ENCODE peak calls at places on chromosomes 5 and 9, in seven cellular contexts. W, L, Y, C, S, F and G are unnamed samples.

GRCh38 chr9:125388978-125389377 is 127.4 kb downstream of the GAPVD1 start:
- DNase-seq in W (no peak), L (no peak), Y (no peak), C (no peak), S (no peak), F (no peak), G (no peak)

GRCh38 chr5:132069561-132069960 is 4.0 kb upstream of the CSF2 start:
- DNase-seq in W (no peak), L (no peak), Y (no peak), C (no peak), S (no peak), F (no peak), G (no peak)

GRCh38 chr5:158119852-158120708 is 261.1 kb upstream of the CLINT1 start:
- DNase-seq in W (no peak), L (peak), Y (peak), C (no peak), S (no peak), F (no peak), G (no peak)

GRCh38 chr5:158233735-158234322 is 374.9 kb upstream of the CLINT1 start:
- DNase-seq in W (no peak), L (no peak), Y (no peak), C (no peak), S (no peak), F (no peak), G (no peak)

GRCh38 chr5:74206571-74207550 is 433.7 kb downstream of the ENC1 start:
- DNase-seq in W (peak), L (peak), Y (peak), C (no peak), S (peak), F (peak), G (peak)

GRCh38 chr5:171676286-171676944 is 109.2 kb upstream of the SMIM23 start:
- DNase-seq in W (no peak), L (no peak), Y (no peak), C (peak), S (no peak), F (no peak), G (peak)

GRCh38 chr5:11384441-11385250 is 519.6 kb downstream of the CTNND2 start:
- DNase-seq in W (no peak), L (peak), Y (no peak), C (peak), S (peak), F (peak), G (no peak)

GRCh38 chr9:1978941-1979340 is 36.2 kb upstream of the SMARCA2 start:
- DNase-seq in W (no peak), L (no peak), Y (no peak), C (no peak), S (no peak), F (no peak), G (no peak)

GRCh38 chr5:39379683-39380082 is 15.4 kb upstream of the C9 start:
- DNase-seq in W (no peak), L (no peak), Y (no peak), C (no peak), S (no peak), F (no peak), G (no peak)

GRCh38 chr9:35691325-35691631 is 1.6 kb upstream of the TPM2 start:
- DNase-seq in W (no peak), L (peak), Y (no peak), C (no peak), S (peak), F (no peak), G (no peak)

GRCh38 chr5:176644878-176645670 is 2.2 kb upstream of the TSPAN17 start:
- DNase-seq in W (no peak), L (no peak), Y (no peak), C (no peak), S (no peak), F (no peak), G (no peak)

GRCh38 chr5:33901176-33901575 is 9.4 kb upstream of the ADAMTS12 start:
- DNase-seq in W (no peak), L (no peak), Y (no peak), C (no peak), S (no peak), F (no peak), G (no peak)

GRCh38 chr5:16727937-16728336 is 111.1 kb upstream of the RETREG1 start:
- DNase-seq in W (peak), L (no peak), Y (no peak), C (peak), S (no peak), F (peak), G (no peak)

GRCh38 chr5:2295476-2295875 is 412.8 kb upstream of the IRX4 start:
- DNase-seq in W (no peak), L (no peak), Y (no peak), C (no peak), S (no peak), F (no peak), G (peak)

GRCh38 chr9:126818482-126818881 is 13.6 kb downstream of the ZBTB43 start:
- DNase-seq in W (no peak), L (no peak), Y (no peak), C (no peak), S (no peak), F (no peak), G (no peak)

GRCh38 chr5:157918811-157919742 is 60.1 kb upstream of the CLINT1 start:
- DNase-seq in W (no peak), L (no peak), Y (peak), C (no peak), S (no peak), F (no peak), G (no peak)

GRCh38 chr9:6938447-6938846 is 180.7 kb downstream of the KDM4C start:
- DNase-seq in W (no peak), L (peak), Y (peak), C (no peak), S (no peak), F (no peak), G (no peak)

GRCh38 chr9:81844131-81844567 is 84.1 kb upstream of the SPATA31D4 start:
- DNase-seq in W (no peak), L (peak), Y (peak), C (no peak), S (no peak), F (no peak), G (no peak)

GRCh38 chr5:11385251-11385900 is 518.9 kb downstream of the CTNND2 start:
- DNase-seq in W (no peak), L (peak), Y (no peak), C (no peak), S (peak), F (no peak), G (no peak)

GRCh38 chr5:59037453-59038168 is 454.7 kb downstream of the RAB3C start:
- DNase-seq in W (no peak), L (no peak), Y (no peak), C (no peak), S (no peak), F (no peak), G (no peak)

GRCh38 chr9:110183208-110184145 is 24.5 kb downstream of the C9orf152 start:
- DNase-seq in W (no peak), L (peak), Y (peak), C (peak), S (peak), F (peak), G (no peak)

GRCh38 chr9:133323991-133324703 is 11.8 kb downstream of the SURF6 start:
- DNase-seq in W (no peak), L (no peak), Y (no peak), C (no peak), S (no peak), F (no peak), G (peak)

GRCh38 chr5:88821161-88821560 is 61.8 kb downstream of the MEF2C start:
- DNase-seq in W (no peak), L (no peak), Y (no peak), C (no peak), S (no peak), F (no peak), G (no peak)

GRCh38 chr5:88825782-88826110 is 57.2 kb downstream of the MEF2C start:
- DNase-seq in W (no peak), L (no peak), Y (no peak), C (no peak), S (no peak), F (no peak), G (no peak)

GRCh38 chr5:88824141-88824540 is 58.8 kb downstream of the MEF2C start:
- DNase-seq in W (no peak), L (no peak), Y (no peak), C (no peak), S (no peak), F (no peak), G (no peak)

GRCh38 chr5:88824892-88825781 is 57.8 kb downstream of the MEF2C start:
- DNase-seq in W (no peak), L (peak), Y (no peak), C (no peak), S (no peak), F (no peak), G (no peak)

DNA sequence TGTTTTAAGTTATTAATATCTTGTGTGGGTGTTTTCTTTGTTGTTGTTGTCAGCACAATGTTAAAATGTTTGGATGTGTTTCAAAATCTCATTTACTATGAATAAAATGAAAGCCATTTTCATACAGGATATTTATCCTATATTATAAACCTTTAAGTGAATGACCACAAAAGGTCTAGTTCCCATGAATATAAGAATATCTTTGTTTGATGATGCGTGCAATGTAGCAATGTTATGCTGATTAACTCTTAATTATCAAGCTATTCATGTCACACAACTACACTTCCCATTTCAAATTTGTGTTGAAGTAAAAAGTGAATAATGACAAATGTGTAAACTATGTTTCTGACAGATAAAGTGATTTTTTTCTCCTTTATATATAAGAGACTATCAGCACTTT is 59.8 kb downstream of the MEF2C start:
- DNase-seq in W (no peak), L (no peak), Y (no peak), C (no peak), S (no peak), F (no peak), G (no peak)
- H3K27ac ChIP-seq in W (peak), L (no peak), Y (no peak), C (no peak), S (no peak), F (no peak), G (no peak)

GRCh38 chr9:122819326-122819725 is 9.1 kb downstream of the PDCL start:
- DNase-seq in W (no peak), L (peak), Y (no peak), C (no peak), S (no peak), F (no peak), G (no peak)
- H3K27ac ChIP-seq in W (peak), L (peak), Y (no peak), C (peak), S (no peak), F (peak), G (no peak)

GRCh38 chr5:115770466-115770865 is 46.0 kb downstream of the CDO1 start:
- DNase-seq in W (no peak), L (peak), Y (peak), C (no peak), S (peak), F (no peak), G (no peak)

GRCh38 chr5:115775999-115776398 is 40.5 kb downstream of the CDO1 start:
- DNase-seq in W (no peak), L (no peak), Y (no peak), C (no peak), S (no peak), F (no peak), G (no peak)

GRCh38 chr5:115776989-115777388 is 39.5 kb downstream of the CDO1 start:
- DNase-seq in W (no peak), L (no peak), Y (no peak), C (no peak), S (no peak), F (no peak), G (no peak)

GRCh38 chr5:115774684-115775083 is 41.8 kb downstream of the CDO1 start:
- DNase-seq in W (peak), L (no peak), Y (no peak), C (no peak), S (no peak), F (no peak), G (no peak)

GRCh38 chr5:115773010-115773580 is 43.4 kb downstream of the CDO1 start:
- DNase-seq in W (no peak), L (no peak), Y (no peak), C (no peak), S (peak), F (no peak), G (no peak)
- H3K27ac ChIP-seq in W (no peak), L (no peak), Y (no peak), C (no peak), S (no peak), F (no peak), G (no peak)

GRCh38 chr5:4093970-4094369 is 498.3 kb downstream of the IRX1 start:
- DNase-seq in W (no peak), L (no peak), Y (no peak), C (no peak), S (no peak), F (no peak), G (no peak)

GRCh38 chr5:4099401-4099800 is 503.8 kb downstream of the IRX1 start:
- DNase-seq in W (no peak), L (no peak), Y (no peak), C (no peak), S (no peak), F (no peak), G (no peak)

GRCh38 chr5:4098226-4098625 is 502.6 kb downstream of the IRX1 start:
- DNase-seq in W (no peak), L (no peak), Y (no peak), C (no peak), S (no peak), F (no peak), G (no peak)

GRCh38 chr5:4097194-4097593 is 501.6 kb downstream of the IRX1 start:
- DNase-seq in W (no peak), L (no peak), Y (no peak), C (no peak), S (no peak), F (no peak), G (no peak)

GRCh38 chr5:4095918-4096630 is 500.4 kb downstream of the IRX1 start:
- DNase-seq in W (no peak), L (no peak), Y (no peak), C (no peak), S (peak), F (no peak), G (no peak)
- H3K27ac ChIP-seq in W (no peak), L (no peak), Y (no peak), C (no peak), S (no peak), F (no peak), G (no peak)

GRCh38 chr9:129889936-129890717 is 54.9 kb downstream of the USP20 start:
- DNase-seq in W (no peak), L (no peak), Y (no peak), C (no peak), S (peak), F (no peak), G (no peak)

GRCh38 chr9:129887210-129888084 is 52.2 kb downstream of the USP20 start:
- DNase-seq in W (no peak), L (no peak), Y (peak), C (no peak), S (no peak), F (no peak), G (no peak)

GRCh38 chr9:129889461-129889935 is 54.2 kb downstream of the USP20 start:
- DNase-seq in W (no peak), L (no peak), Y (no peak), C (no peak), S (no peak), F (no peak), G (no peak)

GRCh38 chr9:129888085-129888808 is 53.0 kb downstream of the USP20 start:
- DNase-seq in W (no peak), L (no peak), Y (no peak), C (peak), S (no peak), F (no peak), G (peak)

GRCh38 chr9:129888809-129889460 is 53.7 kb downstream of the USP20 start:
- DNase-seq in W (no peak), L (no peak), Y (no peak), C (no peak), S (no peak), F (no peak), G (no peak)
- H3K27ac ChIP-seq in W (peak), L (no peak), Y (peak), C (peak), S (no peak), F (no peak), G (no peak)

GRCh38 chr5:91024727-91025126 is 358.4 kb downstream of the ARRDC3 start:
- DNase-seq in W (no peak), L (no peak), Y (peak), C (no peak), S (no peak), F (no peak), G (no peak)
- H3K27ac ChIP-seq in W (no peak), L (no peak), Y (peak), C (no peak), S (no peak), F (no peak), G (no peak)